ENCODE peak calls at places on chromosomes 7 and 10, in six cellular contexts. One of them, this sample, is unnamed.

GRCh38 chr7:92875719-92876118 is 39.3 kb upstream of the CDK6 start:
- DNase-seq in mammary epithelial cell: peak; percentile 94
- DNase-seq in cardiac muscle cell: no peak
- DNase-seq in PC-3: peak; percentile 6
- DNase-seq in CD8-positive, alpha-beta memory T cell: no peak
- DNase-seq in transverse colon: no peak
- DNase-seq in this sample: no peak

GRCh38 chr7:46554688-46555422 is 633.8 kb upstream of the IGFBP3 start:
- DNase-seq in mammary epithelial cell: peak; percentile 75
- DNase-seq in cardiac muscle cell: no peak
- DNase-seq in PC-3: peak; percentile 19
- DNase-seq in CD8-positive, alpha-beta memory T cell: no peak
- DNase-seq in transverse colon: no peak
- DNase-seq in this sample: no peak

GRCh38 chr10:70561558-70561957 is 41.0 kb downstream of the PRF1 start:
- DNase-seq in mammary epithelial cell: no peak
- DNase-seq in cardiac muscle cell: no peak
- DNase-seq in PC-3: no peak
- DNase-seq in CD8-positive, alpha-beta memory T cell: peak; percentile 32
- DNase-seq in transverse colon: no peak
- DNase-seq in this sample: no peak

GRCh38 chr7:120733143-120733542 is 124.8 kb downstream of the TSPAN12 start:
- DNase-seq in mammary epithelial cell: no peak
- DNase-seq in cardiac muscle cell: peak; percentile 47
- DNase-seq in PC-3: peak; percentile 66
- DNase-seq in CD8-positive, alpha-beta memory T cell: no peak
- DNase-seq in transverse colon: no peak
- DNase-seq in this sample: no peak

GRCh38 chr10:22927661-22928403 is at the start of gene ARMC3:
- DNase-seq in mammary epithelial cell: peak; percentile 45
- DNase-seq in cardiac muscle cell: peak; percentile 74
- DNase-seq in PC-3: peak; percentile 57
- DNase-seq in CD8-positive, alpha-beta memory T cell: peak; percentile 86
- DNase-seq in transverse colon: peak; percentile 38
- DNase-seq in this sample: peak; percentile 47

GRCh38 chr7:80287400-80288174 is 153.0 kb downstream of the GNAI1 start:
- DNase-seq in mammary epithelial cell: no peak
- DNase-seq in cardiac muscle cell: no peak
- DNase-seq in PC-3: no peak
- DNase-seq in CD8-positive, alpha-beta memory T cell: no peak
- DNase-seq in transverse colon: no peak
- DNase-seq in this sample: no peak

GRCh38 chr7:152974577-152974976 is 215.0 kb downstream of the ACTR3B start:
- DNase-seq in mammary epithelial cell: no peak
- DNase-seq in cardiac muscle cell: no peak
- DNase-seq in PC-3: no peak
- DNase-seq in CD8-positive, alpha-beta memory T cell: no peak
- DNase-seq in transverse colon: no peak
- DNase-seq in this sample: no peak

GRCh38 chr7:155356323-155357105 is 58.8 kb downstream of the INSIG1 start:
- DNase-seq in mammary epithelial cell: peak; percentile 20
- DNase-seq in cardiac muscle cell: no peak
- DNase-seq in PC-3: peak; percentile 61
- DNase-seq in CD8-positive, alpha-beta memory T cell: peak; percentile 38
- DNase-seq in transverse colon: no peak
- DNase-seq in this sample: no peak

GRCh38 chr7:81446212-81446611 is 323.6 kb downstream of the HGF start:
- DNase-seq in mammary epithelial cell: no peak
- DNase-seq in cardiac muscle cell: no peak
- DNase-seq in PC-3: peak; percentile 27
- DNase-seq in CD8-positive, alpha-beta memory T cell: no peak
- DNase-seq in transverse colon: no peak
- DNase-seq in this sample: no peak

GRCh38 chr7:135714534-135715009 is 13.4 kb downstream of the SLC13A4 start:
- DNase-seq in mammary epithelial cell: peak; percentile 45
- DNase-seq in cardiac muscle cell: peak; percentile 43
- DNase-seq in PC-3: peak; percentile 84
- DNase-seq in CD8-positive, alpha-beta memory T cell: no peak
- DNase-seq in transverse colon: no peak
- DNase-seq in this sample: no peak

GRCh38 chr10:22615819-22616499 is 98.4 kb downstream of the PIP4K2A start:
- DNase-seq in mammary epithelial cell: no peak
- DNase-seq in cardiac muscle cell: peak; percentile 68
- DNase-seq in PC-3: peak; percentile 82
- DNase-seq in CD8-positive, alpha-beta memory T cell: peak; percentile 80
- DNase-seq in transverse colon: peak; percentile 65
- DNase-seq in this sample: peak; percentile 60

GRCh38 chr7:43698461-43699255 is 30.7 kb downstream of the COA1 start:
- DNase-seq in mammary epithelial cell: no peak
- DNase-seq in cardiac muscle cell: no peak
- DNase-seq in PC-3: no peak
- DNase-seq in CD8-positive, alpha-beta memory T cell: no peak
- DNase-seq in transverse colon: no peak
- DNase-seq in this sample: no peak

GRCh38 chr7:47757946-47758371 is 176.0 kb upstream of the TNS3 start:
- DNase-seq in mammary epithelial cell: peak; percentile 67
- DNase-seq in cardiac muscle cell: peak; percentile 93
- DNase-seq in PC-3: no peak
- DNase-seq in CD8-positive, alpha-beta memory T cell: no peak
- DNase-seq in transverse colon: peak; percentile 49
- DNase-seq in this sample: no peak

GRCh38 chr7:142104550-142105527 is 6.7 kb upstream of the MGAM2 start:
- DNase-seq in mammary epithelial cell: peak; percentile 56
- DNase-seq in cardiac muscle cell: peak; percentile 4
- DNase-seq in PC-3: peak; percentile 69
- DNase-seq in CD8-positive, alpha-beta memory T cell: no peak
- DNase-seq in transverse colon: peak; percentile 58
- DNase-seq in this sample: no peak

GRCh38 chr10:43352951-43353350 is 18.5 kb upstream of the FXYD4 start:
- DNase-seq in mammary epithelial cell: no peak
- DNase-seq in cardiac muscle cell: no peak
- DNase-seq in PC-3: no peak
- DNase-seq in CD8-positive, alpha-beta memory T cell: no peak
- DNase-seq in transverse colon: no peak
- DNase-seq in this sample: no peak

GRCh38 chr10:68796609-68797008 is 30.7 kb upstream of the STOX1 start:
- DNase-seq in mammary epithelial cell: peak; percentile 81
- DNase-seq in cardiac muscle cell: no peak
- DNase-seq in PC-3: peak; percentile 25
- DNase-seq in CD8-positive, alpha-beta memory T cell: no peak
- DNase-seq in transverse colon: no peak
- DNase-seq in this sample: no peak

GRCh38 chr7:19107392-19108147 is 9.9 kb downstream of the TWIST1 start:
- DNase-seq in mammary epithelial cell: peak; percentile 21
- DNase-seq in cardiac muscle cell: peak; percentile 82
- DNase-seq in PC-3: peak; percentile 33
- DNase-seq in CD8-positive, alpha-beta memory T cell: no peak
- DNase-seq in transverse colon: no peak
- DNase-seq in this sample: no peak

GRCh38 chr7:117982071-117983055 is 109.1 kb upstream of the CTTNBP2 start:
- DNase-seq in mammary epithelial cell: no peak
- DNase-seq in cardiac muscle cell: no peak
- DNase-seq in PC-3: no peak
- DNase-seq in CD8-positive, alpha-beta memory T cell: no peak
- DNase-seq in transverse colon: peak; percentile 15
- DNase-seq in this sample: no peak

GRCh38 chr7:117596134-117596533 is 116.3 kb downstream of the CFTR start:
- DNase-seq in mammary epithelial cell: no peak
- DNase-seq in cardiac muscle cell: no peak
- DNase-seq in PC-3: no peak
- DNase-seq in CD8-positive, alpha-beta memory T cell: no peak
- DNase-seq in transverse colon: no peak
- DNase-seq in this sample: no peak

GRCh38 chr10:104120903-104121484 is 977 bp upstream of the SFR1 start:
- DNase-seq in mammary epithelial cell: peak; percentile 99
- DNase-seq in cardiac muscle cell: peak; percentile 98
- DNase-seq in PC-3: peak; percentile 93
- DNase-seq in CD8-positive, alpha-beta memory T cell: peak; percentile 96
- DNase-seq in transverse colon: peak; percentile 93
- DNase-seq in this sample: peak; percentile 90

GRCh38 chr10:86301971-86302370 is 64.6 kb downstream of the GRID1 start:
- DNase-seq in mammary epithelial cell: no peak
- DNase-seq in cardiac muscle cell: no peak
- DNase-seq in PC-3: no peak
- DNase-seq in CD8-positive, alpha-beta memory T cell: peak; percentile 30
- DNase-seq in transverse colon: no peak
- DNase-seq in this sample: no peak

GRCh38 chr10:93126484-93127052 is 52.9 kb downstream of the CYP26A1 start:
- DNase-seq in mammary epithelial cell: no peak
- DNase-seq in cardiac muscle cell: no peak
- DNase-seq in PC-3: no peak
- DNase-seq in CD8-positive, alpha-beta memory T cell: no peak
- DNase-seq in transverse colon: no peak
- DNase-seq in this sample: no peak

GRCh38 chr10:131571346-131571745 is 259.8 kb upstream of the TCERG1L start:
- DNase-seq in mammary epithelial cell: no peak
- DNase-seq in cardiac muscle cell: no peak
- DNase-seq in PC-3: no peak
- DNase-seq in CD8-positive, alpha-beta memory T cell: no peak
- DNase-seq in transverse colon: no peak
- DNase-seq in this sample: no peak

GRCh38 chr7:52940511-52940910 is 94.9 kb upstream of the POM121L12 start:
- DNase-seq in mammary epithelial cell: no peak
- DNase-seq in cardiac muscle cell: no peak
- DNase-seq in PC-3: no peak
- DNase-seq in CD8-positive, alpha-beta memory T cell: no peak
- DNase-seq in transverse colon: no peak
- DNase-seq in this sample: no peak

GRCh38 chr10:59589721-59590120 is 119.9 kb downstream of the SLC16A9 start:
- DNase-seq in mammary epithelial cell: no peak
- DNase-seq in cardiac muscle cell: no peak
- DNase-seq in PC-3: peak; percentile 16
- DNase-seq in CD8-positive, alpha-beta memory T cell: no peak
- DNase-seq in transverse colon: no peak
- DNase-seq in this sample: no peak

GRCh38 chr7:53315986-53316385 is 280.6 kb downstream of the POM121L12 start:
- DNase-seq in mammary epithelial cell: no peak
- DNase-seq in cardiac muscle cell: no peak
- DNase-seq in PC-3: peak; percentile 9
- DNase-seq in CD8-positive, alpha-beta memory T cell: no peak
- DNase-seq in transverse colon: no peak
- DNase-seq in this sample: no peak

GRCh38 chr10:67492317-67493019 is 203.5 kb downstream of the CTNNA3 start:
- DNase-seq in mammary epithelial cell: no peak
- DNase-seq in cardiac muscle cell: peak; percentile 3
- DNase-seq in PC-3: peak; percentile 88
- DNase-seq in CD8-positive, alpha-beta memory T cell: no peak
- DNase-seq in transverse colon: no peak
- DNase-seq in this sample: no peak

GRCh38 chr7:155860840-155861479 is 48.7 kb upstream of the SHH start:
- DNase-seq in mammary epithelial cell: peak; percentile 52
- DNase-seq in cardiac muscle cell: peak; percentile 71
- DNase-seq in PC-3: peak; percentile 90
- DNase-seq in CD8-positive, alpha-beta memory T cell: no peak
- DNase-seq in transverse colon: no peak
- DNase-seq in this sample: no peak

GRCh38 chr10:113991091-113991860 is 52.4 kb upstream of the ADRB1 start:
- DNase-seq in mammary epithelial cell: no peak
- DNase-seq in cardiac muscle cell: no peak
- DNase-seq in PC-3: no peak
- DNase-seq in CD8-positive, alpha-beta memory T cell: no peak
- DNase-seq in transverse colon: no peak
- DNase-seq in this sample: no peak

DNA sequence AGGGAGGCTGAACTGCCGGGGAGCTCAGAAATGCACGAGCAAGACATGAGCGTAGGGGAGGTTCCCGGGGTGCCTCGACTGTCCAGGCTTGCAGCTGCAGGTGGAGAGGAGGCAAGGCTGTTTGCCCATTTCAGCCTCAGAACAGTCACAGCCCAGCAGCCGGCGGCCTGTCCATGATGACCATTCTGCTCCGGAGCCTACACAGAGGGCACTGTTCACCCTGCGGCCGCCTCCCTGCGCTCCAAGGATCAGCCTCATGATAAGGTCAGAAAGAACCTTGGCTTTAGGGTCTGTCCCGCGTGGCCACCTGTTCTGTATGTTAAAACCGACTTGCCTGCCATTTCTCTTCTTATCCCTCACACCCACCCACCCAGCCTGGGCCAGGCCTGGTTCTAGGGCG is 21.9 kb upstream of the CFAP46 start:
- DNase-seq in mammary epithelial cell: no peak
- DNase-seq in cardiac muscle cell: no peak
- DNase-seq in PC-3: no peak
- DNase-seq in CD8-positive, alpha-beta memory T cell: no peak
- DNase-seq in transverse colon: no peak
- DNase-seq in this sample: no peak
- H3K27me3 ChIP-seq in mammary epithelial cell: peaks cover 2% of the 10 kb centered on the region
- H3K27me3 ChIP-seq in cardiac muscle cell: peaks cover 4% of the 10 kb centered on the region
- H3K27me3 ChIP-seq in PC-3: peaks cover 6% of the 10 kb centered on the region
- H3K27me3 ChIP-seq in CD8-positive, alpha-beta memory T cell: no peaks in the 10 kb centered on the region
- H3K27me3 ChIP-seq in transverse colon: peaks cover 3% of the 10 kb centered on the region
- H3K27me3 ChIP-seq in this sample: no peaks in the 10 kb centered on the region

GRCh38 chr7:5395246-5395645 is 28.4 kb downstream of the TNRC18 start:
- DNase-seq in mammary epithelial cell: no peak
- DNase-seq in cardiac muscle cell: no peak
- DNase-seq in PC-3: no peak
- DNase-seq in CD8-positive, alpha-beta memory T cell: no peak
- DNase-seq in transverse colon: no peak
- DNase-seq in this sample: no peak
- H3K4me1 ChIP-seq in mammary epithelial cell: peaks cover 9% of the 10 kb centered on the region
- H3K4me1 ChIP-seq in cardiac muscle cell: no peaks in the 10 kb centered on the region
- H3K4me1 ChIP-seq in PC-3: no peaks in the 10 kb centered on the region
- H3K4me1 ChIP-seq in CD8-positive, alpha-beta memory T cell: peaks cover 31% of the 10 kb centered on the region
- H3K4me1 ChIP-seq in transverse colon: peaks cover 33% of the 10 kb centered on the region
- H3K4me1 ChIP-seq in this sample: peaks cover 25% of the 10 kb centered on the region

GRCh38 chr7:95631545-95631944 is 35.2 kb upstream of the PDK4 start:
- DNase-seq in mammary epithelial cell: no peak
- DNase-seq in cardiac muscle cell: no peak
- DNase-seq in PC-3: peak; percentile 11
- DNase-seq in CD8-positive, alpha-beta memory T cell: no peak
- DNase-seq in transverse colon: no peak
- DNase-seq in this sample: no peak
- H3K4me3 ChIP-seq in mammary epithelial cell: no peak overlapping the region
- H3K4me3 ChIP-seq in cardiac muscle cell: no peak overlapping the region
- H3K4me3 ChIP-seq in PC-3: no peak overlapping the region
- H3K4me3 ChIP-seq in CD8-positive, alpha-beta memory T cell: no peak overlapping the region
- H3K4me3 ChIP-seq in transverse colon: no peak overlapping the region
- H3K4me3 ChIP-seq in this sample: no peak overlapping the region

DNA sequence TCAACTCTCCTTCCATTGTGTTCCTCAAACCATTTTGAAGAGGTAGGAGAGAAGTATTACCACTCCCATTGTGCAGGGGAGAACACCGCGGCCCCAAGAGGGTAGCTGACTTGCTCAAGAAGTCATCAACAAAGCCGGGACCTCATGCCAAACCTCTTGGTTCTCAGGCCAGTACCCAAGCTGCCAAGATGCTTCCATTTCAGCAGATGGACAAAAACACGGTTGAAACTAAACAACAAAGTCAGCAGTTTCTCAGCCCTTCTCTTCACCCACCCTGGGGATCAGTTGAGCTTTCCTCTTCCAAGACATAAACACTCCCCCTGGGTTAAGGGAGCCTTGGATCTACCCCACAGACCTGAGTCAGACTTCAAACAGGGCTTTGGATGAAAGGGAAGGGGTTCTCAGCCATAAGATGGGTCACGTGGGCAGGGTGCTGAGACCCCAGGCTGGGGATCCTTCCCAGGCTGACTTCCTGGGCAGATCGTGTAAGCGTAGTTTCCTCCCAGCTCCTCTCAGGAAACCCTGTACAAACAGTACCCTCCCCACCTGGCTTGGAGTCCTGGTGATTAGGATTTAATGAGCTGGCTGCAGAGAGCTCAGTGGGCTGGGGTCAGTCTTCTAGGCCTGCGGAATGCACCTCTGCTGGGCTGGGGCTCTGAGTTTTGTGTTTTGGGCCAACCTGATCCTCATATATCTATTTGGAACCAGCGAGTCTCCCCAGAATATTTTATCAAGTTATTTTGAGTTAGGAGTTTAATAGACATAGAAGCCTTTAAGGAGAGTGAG is 27.3 kb downstream of the EMX2 start:
- DNase-seq in mammary epithelial cell: no peak
- DNase-seq in cardiac muscle cell: no peak
- DNase-seq in PC-3: no peak
- DNase-seq in CD8-positive, alpha-beta memory T cell: no peak
- DNase-seq in transverse colon: no peak
- DNase-seq in this sample: no peak
- H3K27me3 ChIP-seq in mammary epithelial cell: peaks cover 6% of the 10 kb centered on the region
- H3K27me3 ChIP-seq in cardiac muscle cell: peaks cover 84% of the 10 kb centered on the region
- H3K27me3 ChIP-seq in PC-3: peaks cover 60% of the 10 kb centered on the region
- H3K27me3 ChIP-seq in CD8-positive, alpha-beta memory T cell: no peaks in the 10 kb centered on the region
- H3K27me3 ChIP-seq in transverse colon: peaks cover 32% of the 10 kb centered on the region
- H3K27me3 ChIP-seq in this sample: no peaks in the 10 kb centered on the region

This sample was measured in effector memory CD4-positive, alpha-beta T cell.